ENCODE peak calls at places on chromosome 4, in eight cellular contexts. S, Y, K, D, B, R, Q and P are unnamed samples.

GRCh38 chr4:21765810-21766407 is 182.7 kb downstream of the KCNIP4 start:
- DNase-seq in Q (no peak), R (no peak), B (no peak), Y (no peak), S (peak), K (peak), D (peak), P (peak)

GRCh38 chr4:81919238-81919637 is 447.5 kb upstream of the RASGEF1B start:
- DNase-seq in D (no peak), K (no peak), Y (no peak), Q (no peak), R (no peak), B (no peak), S (peak), P (peak)

GRCh38 chr4:39151120-39151713 is 31.1 kb upstream of the WDR19 start:
- DNase-seq in R (no peak), S (no peak), D (no peak), B (no peak), Y (no peak), Q (no peak), K (peak), P (no peak)

GRCh38 chr4:101355767-101356702 is 8.7 kb upstream of the PPP3CA start:
- DNase-seq in Y (no peak), D (no peak), R (no peak), B (no peak), S (no peak), K (peak), Q (no peak), P (no peak)

GRCh38 chr4:41290486-41290885 is 33.8 kb downstream of the UCHL1 start:
- DNase-seq in D (no peak), R (no peak), Y (no peak), K (no peak), S (no peak), Q (no peak), B (no peak), P (no peak)

GRCh38 chr4:25976780-25977179 is 62.8 kb downstream of the SMIM20 start:
- DNase-seq in R (no peak), B (no peak), D (no peak), Y (no peak), S (no peak), K (no peak), Q (no peak), P (no peak)

GRCh38 chr4:140485939-140486338 is 12.2 kb downstream of the MGAT4D start:
- DNase-seq in Y (no peak), K (no peak), B (no peak), Q (no peak), R (no peak), D (no peak), S (no peak), P (no peak)

GRCh38 chr4:116362603-116363002 is 722.8 kb downstream of the TRAM1L1 start:
- DNase-seq in S (no peak), Q (no peak), B (no peak), R (no peak), Y (no peak), K (no peak), D (no peak), P (no peak)

GRCh38 chr4:152309418-152309817 is 226.5 kb downstream of the FBXW7 start:
- DNase-seq in B (no peak), K (no peak), S (no peak), R (no peak), Y (no peak), Q (no peak), D (no peak), P (no peak)

GRCh38 chr4:145820407-145820806 is 118.2 kb downstream of the ZNF827 start:
- DNase-seq in R (no peak), K (no peak), S (no peak), Q (no peak), B (no peak), D (no peak), Y (no peak), P (no peak)

GRCh38 chr4:102345795-102346100 is 466 bp upstream of the SLC39A8 start:
- DNase-seq in K (no peak), Q (no peak), B (no peak), Y (no peak), S (peak), D (no peak), R (no peak), P (no peak)

DNA sequence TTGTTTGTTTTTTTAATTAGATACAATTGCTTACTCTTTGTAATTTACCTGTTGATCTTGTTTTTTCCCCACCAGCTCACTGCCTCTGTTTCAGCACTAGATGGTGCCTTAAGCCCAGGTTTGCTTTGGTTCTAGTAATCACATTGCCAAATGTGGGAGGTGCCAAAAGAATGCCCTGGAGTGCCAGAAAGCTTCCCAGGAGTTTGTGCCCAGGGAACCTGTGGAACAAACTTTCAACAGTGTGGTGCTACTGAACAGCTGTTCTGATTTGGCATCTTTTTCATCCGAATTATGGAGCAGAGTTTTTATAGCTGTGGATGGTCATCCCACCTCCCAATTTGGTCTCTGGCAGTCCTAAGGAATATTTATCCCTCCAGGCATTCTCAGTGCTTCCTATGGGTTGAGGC is 1000.7 kb downstream of the STIM2 start:
- DNase-seq in B (no peak), K (no peak), S (no peak), R (no peak), Y (no peak), D (no peak), Q (no peak), P (no peak)
- TF ChIP-seq CTCF in B (peak), K (peak), S (no peak), R (peak), Y (no peak), D (peak), Q (peak), P (no peak)

GRCh38 chr4:184719407-184719806 is 14.5 kb downstream of the CENPU start:
- DNase-seq in Q (no peak), R (no peak), K (no peak), S (no peak), D (no peak), B (no peak), Y (no peak), P (no peak)

GRCh38 chr4:184727430-184727829 is 6.5 kb downstream of the CENPU start:
- DNase-seq in Q (no peak), K (no peak), B (no peak), Y (no peak), S (no peak), D (no peak), R (no peak), P (no peak)

GRCh38 chr4:184721254-184721653 is 12.6 kb downstream of the CENPU start:
- DNase-seq in S (no peak), B (no peak), Y (no peak), R (no peak), Q (no peak), K (no peak), D (no peak), P (no peak)

DNA sequence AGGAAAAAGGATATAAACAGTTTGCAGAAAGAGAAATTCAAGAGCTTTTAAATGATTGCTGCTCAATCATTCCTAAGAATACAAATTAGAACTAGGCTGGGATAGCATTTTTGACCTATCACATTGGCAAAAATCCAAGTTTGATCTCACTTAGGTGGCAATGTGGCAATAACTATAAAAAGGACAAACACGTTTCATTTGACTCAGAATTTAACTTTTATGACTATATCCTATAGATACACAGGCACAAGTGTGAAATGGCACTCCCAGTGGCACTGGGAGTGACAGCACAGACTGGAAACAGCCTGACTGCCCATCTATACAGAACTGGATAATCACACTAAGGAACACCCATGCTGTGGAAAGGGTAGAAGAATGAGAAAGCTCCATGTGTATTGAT is 11.1 kb downstream of the CENPU start:
- DNase-seq in Y (no peak), Q (no peak), D (no peak), B (no peak), S (no peak), R (no peak), K (no peak), P (no peak)
- TF ChIP-seq CTCF in Y (no peak), Q (peak), D (no peak), B (no peak), S (no peak), R (no peak), K (no peak), P (no peak)

GRCh38 chr4:75658881-75659280 is 14.3 kb downstream of the G3BP2 start:
- DNase-seq in Q (no peak), D (no peak), Y (no peak), B (no peak), R (no peak), S (no peak), K (no peak), P (no peak)

GRCh38 chr4:75655562-75655961 is 17.6 kb downstream of the G3BP2 start:
- DNase-seq in B (no peak), R (no peak), Y (no peak), D (no peak), K (no peak), S (peak), Q (peak), P (no peak)

GRCh38 chr4:75654905-75655304 is 18.3 kb downstream of the G3BP2 start:
- DNase-seq in R (no peak), D (no peak), Y (no peak), B (no peak), Q (no peak), K (no peak), S (no peak), P (no peak)

GRCh38 chr4:75659512-75660031 is 13.6 kb downstream of the G3BP2 start:
- DNase-seq in Q (no peak), Y (no peak), S (no peak), B (no peak), K (no peak), R (no peak), D (no peak), P (no peak)

DNA sequence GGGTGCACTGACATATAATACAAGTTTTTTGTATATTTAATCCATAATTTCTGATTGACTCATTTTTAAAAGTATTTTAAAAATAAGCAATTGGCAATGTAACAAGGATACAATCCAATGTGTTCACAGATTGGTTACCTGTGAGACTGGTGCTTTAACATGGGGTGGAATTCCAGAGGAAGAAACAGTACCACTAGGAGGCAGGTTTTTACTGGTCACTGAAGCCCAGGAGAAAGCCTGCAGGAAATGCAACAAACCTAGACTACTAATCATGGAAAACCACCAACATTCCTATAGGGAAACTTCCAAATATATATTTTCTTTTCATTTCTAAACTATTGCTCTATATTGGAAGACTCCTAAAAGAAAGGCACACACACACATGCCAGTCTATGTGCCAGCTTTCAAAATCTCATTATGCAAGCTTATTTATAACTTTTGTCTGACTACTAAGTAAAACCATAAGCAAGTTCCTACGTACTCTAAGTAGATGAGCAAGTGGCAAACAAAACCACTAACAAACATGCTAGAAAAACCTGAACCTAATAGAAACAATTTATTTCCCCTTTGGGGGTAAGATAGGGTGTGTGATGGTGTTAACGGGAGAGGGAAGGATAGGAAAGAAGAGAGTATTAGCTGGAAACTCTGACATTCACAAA is 19.2 kb downstream of the G3BP2 start:
- DNase-seq in K (no peak), Q (no peak), B (no peak), D (no peak), S (no peak), Y (no peak), R (no peak), P (no peak)
- TF ChIP-seq CTCF in K (peak), Q (peak), B (peak), D (peak), S (no peak), Y (no peak), R (peak), P (peak)

GRCh38 chr4:77994194-77994721 is 62.9 kb upstream of the FRAS1 start:
- DNase-seq in Y (no peak), K (peak), B (no peak), D (peak), S (peak), Q (no peak), R (no peak), P (peak)
- TF ChIP-seq CTCF in Y (peak), K (peak), B (peak), D (peak), S (no peak), Q (peak), R (peak), P (peak)

GRCh38 chr4:183173580-183174526 is 74.8 kb downstream of the WWC2 start:
- DNase-seq in Y (no peak), K (no peak), B (no peak), Q (no peak), R (no peak), S (no peak), D (no peak), P (no peak)
- TF ChIP-seq CTCF in Y (no peak), K (no peak), B (no peak), Q (no peak), R (no peak), S (no peak), D (no peak), P (no peak)